ENCODE peak calls at places on chromosomes 11 and 22, in eight cellular contexts. M is PC-3; T is upper lobe of right lung; L is heart left ventricle; G is A549; I is heart right ventricle; U is esophagus muscularis mucosa; V is CD4-positive, alpha-beta T cell. H is an unnamed sample.

GRCh38 chr22:44024288-44024908 is at the start of gene PARVB:
- DNase-seq in M (peak; percentile 6), T (peak; percentile 70), L (peak; percentile 80), G (no peak), I (peak; percentile 59), U (no peak), V (no peak), H (no peak)

GRCh38 chr22:45312415-45312814 is 2.7 kb downstream of the FAM118A start:
- DNase-seq in M (no peak), T (no peak), L (no peak), G (no peak), I (no peak), U (no peak), V (no peak), H (no peak)

GRCh38 chr11:44566559-44566949 is 1.1 kb downstream of the CD82 start:
- DNase-seq in M (no peak), T (no peak), L (no peak), G (no peak), I (no peak), U (no peak), V (no peak), H (no peak)

GRCh38 chr11:131595812-131596211 is 225.4 kb downstream of the NTM start:
- DNase-seq in M (no peak), T (no peak), L (no peak), G (no peak), I (no peak), U (no peak), V (no peak), H (no peak)

GRCh38 chr11:58927393-58928081 is 11.8 kb upstream of the GLYATL1 start:
- DNase-seq in M (peak; percentile 26), T (no peak), L (no peak), G (no peak), I (peak; percentile 6), U (no peak), V (no peak), H (peak; percentile 24)

GRCh38 chr22:21790359-21790758 is 54.8 kb upstream of the YPEL1 start:
- DNase-seq in M (no peak), T (no peak), L (no peak), G (no peak), I (no peak), U (no peak), V (no peak), H (no peak)

GRCh38 chr11:61049854-61050253 is 52.4 kb upstream of the CD5 start:
- DNase-seq in M (no peak), T (no peak), L (no peak), G (no peak), I (no peak), U (no peak), V (no peak), H (no peak)

GRCh38 chr11:121465709-121466062 is 12.9 kb upstream of the SORL1-AS1 start:
- DNase-seq in M (no peak), T (no peak), L (no peak), G (no peak), I (no peak), U (no peak), V (no peak), H (no peak)

GRCh38 chr11:45751430-45751829 is 53.5 kb upstream of the SLC35C1 start:
- DNase-seq in M (no peak), T (no peak), L (no peak), G (no peak), I (no peak), U (no peak), V (no peak), H (no peak)

GRCh38 chr22:36329217-36330078 is 58.3 kb downstream of the MYH9 start:
- DNase-seq in M (peak; percentile 95), T (no peak), L (no peak), G (peak; percentile 43), I (no peak), U (no peak), V (peak; percentile 82), H (peak; percentile 94)

GRCh38 chr22:17198188-17199130 is 20.8 kb downstream of the ADA2 start:
- DNase-seq in M (no peak), T (no peak), L (peak; percentile 83), G (no peak), I (peak; percentile 71), U (no peak), V (no peak), H (no peak)

GRCh38 chr22:20155330-20156041 is 4.6 kb upstream of the CCDC188 start:
- DNase-seq in M (no peak), T (no peak), L (peak; percentile 84), G (no peak), I (peak; percentile 73), U (no peak), V (no peak), H (no peak)

GRCh38 chr11:17760102-17761029 is 25.8 kb downstream of the KCNC1 start:
- DNase-seq in M (peak; percentile 64), T (no peak), L (peak; percentile 63), G (peak; percentile 57), I (peak; percentile 43), U (no peak), V (no peak), H (no peak)

GRCh38 chr22:49934144-49934890 is 15.9 kb downstream of the CRELD2 start:
- DNase-seq in M (peak; percentile 18), T (peak; percentile 92), L (peak; percentile 87), G (no peak), I (peak; percentile 73), U (no peak), V (peak; percentile 46), H (no peak)

GRCh38 chr11:95092549-95093324 is 3.1 kb downstream of the ENDOD1 start:
- DNase-seq in M (peak; percentile 92), T (no peak), L (no peak), G (peak; percentile 41), I (no peak), U (no peak), V (no peak), H (no peak)

GRCh38 chr11:46850829-46851380 is 4.8 kb upstream of the CKAP5 start:
- DNase-seq in M (no peak), T (no peak), L (no peak), G (no peak), I (no peak), U (no peak), V (no peak), H (no peak)

GRCh38 chr22:23060612-23061400 is 9.5 kb upstream of the GNAZ start:
- DNase-seq in M (no peak), T (peak; percentile 48), L (peak; percentile 34), G (no peak), I (peak; percentile 3), U (peak; percentile 81), V (no peak), H (no peak)

GRCh38 chr11:103055174-103055890 is 36.6 kb downstream of the DCUN1D5 start:
- DNase-seq in M (peak; percentile 71), T (no peak), L (no peak), G (no peak), I (no peak), U (no peak), V (no peak), H (peak; percentile 16)

DNA sequence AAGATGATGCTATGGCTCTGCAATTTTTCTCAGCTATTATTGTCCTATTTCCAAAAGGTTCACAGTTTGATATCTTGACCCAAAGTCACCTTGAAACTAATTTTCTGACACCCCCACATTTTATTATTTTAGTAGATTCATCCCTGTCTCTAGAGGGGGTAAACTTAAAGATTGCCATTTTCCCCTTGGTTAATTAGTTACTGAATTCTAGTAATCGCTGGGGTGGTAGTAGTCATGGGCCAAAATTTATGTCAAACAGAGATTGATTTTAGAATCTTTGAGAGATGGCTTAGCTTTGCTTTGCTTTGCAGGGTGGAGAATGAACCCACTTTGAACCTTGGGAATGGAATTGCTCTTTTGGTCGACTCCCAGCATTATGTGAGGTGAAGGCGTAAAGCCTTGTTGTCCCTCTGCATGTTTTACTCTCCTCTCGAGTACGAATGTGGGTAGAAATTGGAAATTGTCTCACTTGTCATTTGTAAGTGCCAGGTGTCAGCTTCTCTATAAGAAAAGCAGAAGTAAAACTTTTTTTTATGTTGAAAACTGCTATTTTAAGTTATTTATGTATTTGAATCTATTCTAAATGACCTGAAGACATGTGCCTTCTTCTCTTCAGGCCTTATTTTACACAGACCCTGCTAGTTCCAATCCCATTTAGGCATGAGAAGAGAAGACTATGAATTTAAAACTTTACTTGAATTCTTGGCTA is 42.4 kb upstream of the RCE1 start:
- DNase-seq in M (no peak), T (no peak), L (no peak), G (no peak), I (no peak), U (no peak), V (no peak), H (no peak)
- H3K27ac ChIP-seq in M (no peak overlapping the region), T (no peak overlapping the region), L (no peak overlapping the region), G (no peak overlapping the region), I (no peak overlapping the region), U (no peak overlapping the region), V (no peak overlapping the region), H (no peak overlapping the region)

DNA sequence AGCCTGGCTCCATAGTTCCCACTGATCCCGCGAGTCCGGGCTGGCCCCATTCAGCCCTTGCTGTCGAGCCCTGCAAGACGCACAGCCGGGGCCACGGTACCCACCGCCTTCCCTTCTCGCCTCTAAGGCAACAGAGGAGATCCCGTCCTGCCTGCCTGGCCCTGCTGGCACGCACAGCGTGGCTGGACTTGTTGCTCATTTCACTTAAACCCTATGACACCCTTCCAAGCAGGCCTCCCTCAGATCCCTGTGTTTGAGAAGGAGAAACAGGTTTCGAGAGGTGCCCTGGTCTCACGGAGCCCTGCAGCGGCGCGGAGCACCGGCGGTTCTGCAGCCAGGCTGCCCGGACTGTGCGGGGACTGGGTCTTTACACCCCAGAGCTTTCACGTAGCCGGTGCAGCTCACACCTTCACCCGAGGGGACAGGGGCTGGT is 1048.4 kb downstream of the BRD1 start:
- DNase-seq in M (no peak), T (no peak), L (no peak), G (no peak), I (no peak), U (peak; percentile 70), V (no peak), H (no peak)
- H3K9me3 ChIP-seq in M (no peaks in the 10 kb centered on the region), T (peaks cover 7% of the 10 kb centered on the region), L (no peaks in the 10 kb centered on the region), G (peaks cover 3% of the 10 kb centered on the region), I (no peaks in the 10 kb centered on the region), U (peaks cover 23% of the 10 kb centered on the region), V (no peaks in the 10 kb centered on the region), H (peaks cover 76% of the 10 kb centered on the region)

GRCh38 chr22:29115682-29116313 is 43.0 kb downstream of the KREMEN1 start:
- DNase-seq in M (no peak), T (no peak), L (no peak), G (no peak), I (no peak), U (no peak), V (no peak), H (peak; percentile 21)

GRCh38 chr22:29112680-29113079 is 39.8 kb downstream of the KREMEN1 start:
- DNase-seq in M (no peak), T (no peak), L (no peak), G (no peak), I (no peak), U (no peak), V (no peak), H (no peak)

GRCh38 chr22:29113329-29113728 is 40.5 kb downstream of the KREMEN1 start:
- DNase-seq in M (peak; percentile 45), T (no peak), L (no peak), G (no peak), I (no peak), U (no peak), V (no peak), H (peak; percentile 29)

GRCh38 chr22:29116397-29117123 is 43.7 kb downstream of the KREMEN1 start:
- DNase-seq in M (no peak), T (no peak), L (no peak), G (no peak), I (no peak), U (no peak), V (no peak), H (peak; percentile 83)

GRCh38 chr22:29114392-29114791 is 41.6 kb downstream of the KREMEN1 start:
- DNase-seq in M (no peak), T (no peak), L (no peak), G (no peak), I (no peak), U (no peak), V (no peak), H (no peak)
- H3K27ac ChIP-seq in M (no peak overlapping the region), T (no peak overlapping the region), L (no peak overlapping the region), G (no peak overlapping the region), I (no peak overlapping the region), U (no peak overlapping the region), V (no peak overlapping the region), H (no peak overlapping the region)

GRCh38 chr11:116733386-116733755 is 39.4 kb downstream of the BUD13 start:
- DNase-seq in M (no peak), T (no peak), L (no peak), G (no peak), I (no peak), U (no peak), V (no peak), H (no peak)
- H3K9me3 ChIP-seq in M (no peaks in the 10 kb centered on the region), T (no peaks in the 10 kb centered on the region), L (no peaks in the 10 kb centered on the region), G (no peaks in the 10 kb centered on the region), I (no peaks in the 10 kb centered on the region), U (no peaks in the 10 kb centered on the region), V (no peaks in the 10 kb centered on the region), H (no peaks in the 10 kb centered on the region)